ENCODE peak calls at places on chromosomes 13 and 19, in ten cellular contexts. One of them, this sample, is unnamed.

GRCh38 chr13:46523972-46524737 is 28.8 kb upstream of the LRCH1 start:
- DNase-seq in AG04450: no peak
- DNase-seq in stimulated activated naive CD4-positive, alpha-beta T cell: no peak
- DNase-seq in GM03348: no peak
- DNase-seq in uterus: no peak
- DNase-seq in fibroblast of lung: peak; percentile 62
- DNase-seq in nephron progenitor cell: no peak
- DNase-seq in endodermal cell: no peak
- DNase-seq in activated CD8-positive, alpha-beta memory T cell treated with anti-CD3 and anti-CD28 coated beads, Interleukin-2, amount 50 U/mL, for 4 hours: no peak
- DNase-seq in G401: peak; percentile 40
- DNase-seq in this sample: no peak

GRCh38 chr13:92354583-92354982 is 872.0 kb upstream of the GPC6 start:
- DNase-seq in AG04450: no peak
- DNase-seq in stimulated activated naive CD4-positive, alpha-beta T cell: no peak
- DNase-seq in GM03348: no peak
- DNase-seq in uterus: no peak
- DNase-seq in fibroblast of lung: peak; percentile 9
- DNase-seq in nephron progenitor cell: no peak
- DNase-seq in endodermal cell: no peak
- DNase-seq in activated CD8-positive, alpha-beta memory T cell treated with anti-CD3 and anti-CD28 coated beads, Interleukin-2, amount 50 U/mL, for 4 hours: no peak
- DNase-seq in G401: no peak
- DNase-seq in this sample: no peak

GRCh38 chr13:111382411-111382810 is 62.0 kb downstream of the TEX29 start:
- DNase-seq in AG04450: no peak
- DNase-seq in stimulated activated naive CD4-positive, alpha-beta T cell: no peak
- DNase-seq in GM03348: no peak
- DNase-seq in uterus: no peak
- DNase-seq in fibroblast of lung: no peak
- DNase-seq in nephron progenitor cell: no peak
- DNase-seq in endodermal cell: peak; percentile 9
- DNase-seq in activated CD8-positive, alpha-beta memory T cell treated with anti-CD3 and anti-CD28 coated beads, Interleukin-2, amount 50 U/mL, for 4 hours: no peak
- DNase-seq in G401: no peak
- DNase-seq in this sample: no peak

GRCh38 chr13:43085545-43085944 is 62.2 kb downstream of the DNAJC15 start:
- DNase-seq in AG04450: no peak
- DNase-seq in stimulated activated naive CD4-positive, alpha-beta T cell: no peak
- DNase-seq in GM03348: peak; percentile 34
- DNase-seq in uterus: no peak
- DNase-seq in fibroblast of lung: peak; percentile 74
- DNase-seq in nephron progenitor cell: no peak
- DNase-seq in endodermal cell: no peak
- DNase-seq in activated CD8-positive, alpha-beta memory T cell treated with anti-CD3 and anti-CD28 coated beads, Interleukin-2, amount 50 U/mL, for 4 hours: no peak
- DNase-seq in G401: peak; percentile 32
- DNase-seq in this sample: no peak

GRCh38 chr19:54653181-54653809 is 9.5 kb upstream of the LILRB4 start:
- DNase-seq in AG04450: no peak
- DNase-seq in stimulated activated naive CD4-positive, alpha-beta T cell: no peak
- DNase-seq in GM03348: peak; percentile 65
- DNase-seq in uterus: no peak
- DNase-seq in fibroblast of lung: peak; percentile 19
- DNase-seq in nephron progenitor cell: no peak
- DNase-seq in endodermal cell: no peak
- DNase-seq in activated CD8-positive, alpha-beta memory T cell treated with anti-CD3 and anti-CD28 coated beads, Interleukin-2, amount 50 U/mL, for 4 hours: no peak
- DNase-seq in G401: no peak
- DNase-seq in this sample: no peak

GRCh38 chr13:97434417-97435296 is 688 bp downstream of the RAP2A start:
- DNase-seq in AG04450: no peak
- DNase-seq in stimulated activated naive CD4-positive, alpha-beta T cell: peak; percentile 46
- DNase-seq in GM03348: peak; percentile 7
- DNase-seq in uterus: peak; percentile 46
- DNase-seq in fibroblast of lung: no peak
- DNase-seq in nephron progenitor cell: peak; percentile 68
- DNase-seq in endodermal cell: peak; percentile 75
- DNase-seq in activated CD8-positive, alpha-beta memory T cell treated with anti-CD3 and anti-CD28 coated beads, Interleukin-2, amount 50 U/mL, for 4 hours: peak; percentile 45
- DNase-seq in G401: peak; percentile 54
- DNase-seq in this sample: peak; percentile 0

GRCh38 chr13:60167121-60167520 is 3.4 kb upstream of the DIAPH3 start:
- DNase-seq in AG04450: no peak
- DNase-seq in stimulated activated naive CD4-positive, alpha-beta T cell: no peak
- DNase-seq in GM03348: no peak
- DNase-seq in uterus: no peak
- DNase-seq in fibroblast of lung: no peak
- DNase-seq in nephron progenitor cell: no peak
- DNase-seq in endodermal cell: no peak
- DNase-seq in activated CD8-positive, alpha-beta memory T cell treated with anti-CD3 and anti-CD28 coated beads, Interleukin-2, amount 50 U/mL, for 4 hours: no peak
- DNase-seq in G401: no peak
- DNase-seq in this sample: no peak

GRCh38 chr13:21078501-21078900 is 17.1 kb upstream of the LATS2 start:
- DNase-seq in AG04450: no peak
- DNase-seq in stimulated activated naive CD4-positive, alpha-beta T cell: no peak
- DNase-seq in GM03348: peak; percentile 29
- DNase-seq in uterus: no peak
- DNase-seq in fibroblast of lung: no peak
- DNase-seq in nephron progenitor cell: no peak
- DNase-seq in endodermal cell: no peak
- DNase-seq in activated CD8-positive, alpha-beta memory T cell treated with anti-CD3 and anti-CD28 coated beads, Interleukin-2, amount 50 U/mL, for 4 hours: no peak
- DNase-seq in G401: no peak
- DNase-seq in this sample: no peak

GRCh38 chr13:109700176-109700575 is 86.2 kb downstream of the IRS2 start:
- DNase-seq in AG04450: no peak
- DNase-seq in stimulated activated naive CD4-positive, alpha-beta T cell: no peak
- DNase-seq in GM03348: peak; percentile 42
- DNase-seq in uterus: no peak
- DNase-seq in fibroblast of lung: peak; percentile 71
- DNase-seq in nephron progenitor cell: peak; percentile 29
- DNase-seq in endodermal cell: peak; percentile 59
- DNase-seq in activated CD8-positive, alpha-beta memory T cell treated with anti-CD3 and anti-CD28 coated beads, Interleukin-2, amount 50 U/mL, for 4 hours: no peak
- DNase-seq in G401: no peak
- DNase-seq in this sample: no peak

GRCh38 chr13:33355470-33355869 is 69.9 kb upstream of the STARD13 start:
- DNase-seq in AG04450: no peak
- DNase-seq in stimulated activated naive CD4-positive, alpha-beta T cell: no peak
- DNase-seq in GM03348: peak; percentile 71
- DNase-seq in uterus: no peak
- DNase-seq in fibroblast of lung: peak; percentile 89
- DNase-seq in nephron progenitor cell: no peak
- DNase-seq in endodermal cell: no peak
- DNase-seq in activated CD8-positive, alpha-beta memory T cell treated with anti-CD3 and anti-CD28 coated beads, Interleukin-2, amount 50 U/mL, for 4 hours: no peak
- DNase-seq in G401: peak; percentile 13
- DNase-seq in this sample: no peak

GRCh38 chr19:49892716-49893115 is 4.0 kb downstream of the IL4I1 start:
- DNase-seq in AG04450: no peak
- DNase-seq in stimulated activated naive CD4-positive, alpha-beta T cell: no peak
- DNase-seq in GM03348: no peak
- DNase-seq in uterus: no peak
- DNase-seq in fibroblast of lung: no peak
- DNase-seq in nephron progenitor cell: no peak
- DNase-seq in endodermal cell: no peak
- DNase-seq in activated CD8-positive, alpha-beta memory T cell treated with anti-CD3 and anti-CD28 coated beads, Interleukin-2, amount 50 U/mL, for 4 hours: no peak
- DNase-seq in G401: no peak
- DNase-seq in this sample: no peak

GRCh38 chr13:98451676-98452105 is 125.2 kb downstream of the STK24 start:
- DNase-seq in AG04450: no peak
- DNase-seq in stimulated activated naive CD4-positive, alpha-beta T cell: no peak
- DNase-seq in GM03348: peak; percentile 31
- DNase-seq in uterus: peak; percentile 69
- DNase-seq in fibroblast of lung: peak; percentile 52
- DNase-seq in nephron progenitor cell: no peak
- DNase-seq in endodermal cell: no peak
- DNase-seq in activated CD8-positive, alpha-beta memory T cell treated with anti-CD3 and anti-CD28 coated beads, Interleukin-2, amount 50 U/mL, for 4 hours: no peak
- DNase-seq in G401: peak; percentile 33
- DNase-seq in this sample: no peak

GRCh38 chr13:43232866-43233265 is 209.5 kb downstream of the DNAJC15 start:
- DNase-seq in AG04450: no peak
- DNase-seq in stimulated activated naive CD4-positive, alpha-beta T cell: no peak
- DNase-seq in GM03348: peak; percentile 46
- DNase-seq in uterus: no peak
- DNase-seq in fibroblast of lung: peak; percentile 95
- DNase-seq in nephron progenitor cell: no peak
- DNase-seq in endodermal cell: no peak
- DNase-seq in activated CD8-positive, alpha-beta memory T cell treated with anti-CD3 and anti-CD28 coated beads, Interleukin-2, amount 50 U/mL, for 4 hours: no peak
- DNase-seq in G401: peak; percentile 8
- DNase-seq in this sample: no peak

GRCh38 chr13:23372264-23372905 is 61.1 kb downstream of the SACS start:
- DNase-seq in AG04450: no peak
- DNase-seq in stimulated activated naive CD4-positive, alpha-beta T cell: no peak
- DNase-seq in GM03348: no peak
- DNase-seq in uterus: no peak
- DNase-seq in fibroblast of lung: peak; percentile 73
- DNase-seq in nephron progenitor cell: no peak
- DNase-seq in endodermal cell: no peak
- DNase-seq in activated CD8-positive, alpha-beta memory T cell treated with anti-CD3 and anti-CD28 coated beads, Interleukin-2, amount 50 U/mL, for 4 hours: no peak
- DNase-seq in G401: no peak
- DNase-seq in this sample: no peak